ENCODE peak calls at places on chromosomes 4 and X, in nine cellular contexts. One of them, this sample, is unnamed.

GRCh38 chr4:26566027-26566578 is 17.8 kb upstream of the TBC1D19 start:
- DNase-seq in activated CD8-positive, alpha-beta T cell treated with anti-CD3 and anti-CD28 coated beads for 36 hours: no peak
- DNase-seq in Peyer's patch: no peak
- DNase-seq in lower lobe of right lung: no peak
- DNase-seq in omental fat pad: no peak
- DNase-seq in CD4-positive, alpha-beta T cell: no peak
- DNase-seq in ovary: no peak
- DNase-seq in choroid plexus epithelial cell: no peak
- DNase-seq in H9: no peak
- DNase-seq in this sample: no peak

GRCh38 chr4:165294907-165295306 is 32.6 kb upstream of the MSMO1 start:
- DNase-seq in lower lobe of right lung: no peak
- DNase-seq in CD4-positive, alpha-beta T cell: peak; percentile 11
- DNase-seq in choroid plexus epithelial cell: no peak
- DNase-seq in omental fat pad: no peak
- DNase-seq in Peyer's patch: no peak
- DNase-seq in H9: no peak
- DNase-seq in ovary: no peak
- DNase-seq in activated CD8-positive, alpha-beta T cell treated with anti-CD3 and anti-CD28 coated beads for 36 hours: peak; percentile 24
- DNase-seq in this sample: no peak

GRCh38 chrX:115494133-115494532 is 66.8 kb upstream of the PLS3 start:
- DNase-seq in Peyer's patch: no peak
- DNase-seq in CD4-positive, alpha-beta T cell: no peak
- DNase-seq in choroid plexus epithelial cell: peak; percentile 6
- DNase-seq in H9: no peak
- DNase-seq in omental fat pad: no peak
- DNase-seq in ovary: no peak
- DNase-seq in activated CD8-positive, alpha-beta T cell treated with anti-CD3 and anti-CD28 coated beads for 36 hours: no peak
- DNase-seq in lower lobe of right lung: no peak
- DNase-seq in this sample: no peak

GRCh38 chr4:55386073-55386472 is 9.7 kb upstream of the TMEM165 start:
- DNase-seq in activated CD8-positive, alpha-beta T cell treated with anti-CD3 and anti-CD28 coated beads for 36 hours: no peak
- DNase-seq in lower lobe of right lung: no peak
- DNase-seq in H9: peak; percentile 52
- DNase-seq in omental fat pad: no peak
- DNase-seq in Peyer's patch: no peak
- DNase-seq in CD4-positive, alpha-beta T cell: no peak
- DNase-seq in ovary: no peak
- DNase-seq in choroid plexus epithelial cell: peak; percentile 69
- DNase-seq in this sample: no peak

GRCh38 chr4:122921971-122922876 is at the start of gene NUDT6:
- DNase-seq in H9: peak; percentile 68
- DNase-seq in CD4-positive, alpha-beta T cell: peak; percentile 19
- DNase-seq in Peyer's patch: peak; percentile 31
- DNase-seq in lower lobe of right lung: peak; percentile 79
- DNase-seq in ovary: peak; percentile 76
- DNase-seq in activated CD8-positive, alpha-beta T cell treated with anti-CD3 and anti-CD28 coated beads for 36 hours: peak; percentile 52
- DNase-seq in choroid plexus epithelial cell: peak; percentile 58
- DNase-seq in omental fat pad: no peak
- DNase-seq in this sample: peak; percentile 73

GRCh38 chr4:74501579-74501978 is 56.6 kb downstream of the AREG start:
- DNase-seq in H9: no peak
- DNase-seq in choroid plexus epithelial cell: peak; percentile 78
- DNase-seq in Peyer's patch: no peak
- DNase-seq in ovary: no peak
- DNase-seq in lower lobe of right lung: no peak
- DNase-seq in activated CD8-positive, alpha-beta T cell treated with anti-CD3 and anti-CD28 coated beads for 36 hours: no peak
- DNase-seq in omental fat pad: no peak
- DNase-seq in CD4-positive, alpha-beta T cell: no peak
- DNase-seq in this sample: peak; percentile 55

GRCh38 chrX:13069771-13070410 is 25.5 kb upstream of the FAM9C start:
- DNase-seq in choroid plexus epithelial cell: peak; percentile 43
- DNase-seq in CD4-positive, alpha-beta T cell: no peak
- DNase-seq in ovary: no peak
- DNase-seq in lower lobe of right lung: no peak
- DNase-seq in omental fat pad: no peak
- DNase-seq in H9: no peak
- DNase-seq in Peyer's patch: no peak
- DNase-seq in activated CD8-positive, alpha-beta T cell treated with anti-CD3 and anti-CD28 coated beads for 36 hours: no peak
- DNase-seq in this sample: no peak

GRCh38 chr4:186104895-186105720 is 604 bp downstream of the FAM149A start:
- DNase-seq in CD4-positive, alpha-beta T cell: no peak
- DNase-seq in lower lobe of right lung: peak; percentile 56
- DNase-seq in choroid plexus epithelial cell: peak; percentile 5
- DNase-seq in H9: peak; percentile 55
- DNase-seq in activated CD8-positive, alpha-beta T cell treated with anti-CD3 and anti-CD28 coated beads for 36 hours: no peak
- DNase-seq in Peyer's patch: no peak
- DNase-seq in ovary: peak; percentile 65
- DNase-seq in omental fat pad: no peak
- DNase-seq in this sample: no peak

GRCh38 chr4:137387924-137388323 is 144.4 kb downstream of the PCDH18 start:
- DNase-seq in choroid plexus epithelial cell: peak; percentile 81
- DNase-seq in H9: no peak
- DNase-seq in lower lobe of right lung: no peak
- DNase-seq in Peyer's patch: no peak
- DNase-seq in omental fat pad: no peak
- DNase-seq in ovary: no peak
- DNase-seq in CD4-positive, alpha-beta T cell: no peak
- DNase-seq in activated CD8-positive, alpha-beta T cell treated with anti-CD3 and anti-CD28 coated beads for 36 hours: no peak
- DNase-seq in this sample: peak; percentile 28

GRCh38 chr4:73701116-73701515 is 39.3 kb upstream of the CXCL8 start:
- DNase-seq in lower lobe of right lung: no peak
- DNase-seq in CD4-positive, alpha-beta T cell: no peak
- DNase-seq in H9: no peak
- DNase-seq in choroid plexus epithelial cell: peak; percentile 58
- DNase-seq in activated CD8-positive, alpha-beta T cell treated with anti-CD3 and anti-CD28 coated beads for 36 hours: no peak
- DNase-seq in Peyer's patch: no peak
- DNase-seq in omental fat pad: no peak
- DNase-seq in ovary: no peak
- DNase-seq in this sample: no peak

GRCh38 chrX:23616361-23616760 is 50.9 kb upstream of the PRDX4 start:
- DNase-seq in H9: no peak
- DNase-seq in choroid plexus epithelial cell: peak; percentile 53
- DNase-seq in Peyer's patch: no peak
- DNase-seq in omental fat pad: no peak
- DNase-seq in lower lobe of right lung: no peak
- DNase-seq in activated CD8-positive, alpha-beta T cell treated with anti-CD3 and anti-CD28 coated beads for 36 hours: no peak
- DNase-seq in ovary: no peak
- DNase-seq in CD4-positive, alpha-beta T cell: no peak
- DNase-seq in this sample: peak; percentile 27

GRCh38 chr4:7857238-7857701 is 82.4 kb downstream of the AFAP1 start:
- DNase-seq in choroid plexus epithelial cell: peak; percentile 81
- DNase-seq in Peyer's patch: no peak
- DNase-seq in lower lobe of right lung: no peak
- DNase-seq in ovary: no peak
- DNase-seq in activated CD8-positive, alpha-beta T cell treated with anti-CD3 and anti-CD28 coated beads for 36 hours: no peak
- DNase-seq in H9: no peak
- DNase-seq in omental fat pad: no peak
- DNase-seq in CD4-positive, alpha-beta T cell: no peak
- DNase-seq in this sample: peak; percentile 30

DNA sequence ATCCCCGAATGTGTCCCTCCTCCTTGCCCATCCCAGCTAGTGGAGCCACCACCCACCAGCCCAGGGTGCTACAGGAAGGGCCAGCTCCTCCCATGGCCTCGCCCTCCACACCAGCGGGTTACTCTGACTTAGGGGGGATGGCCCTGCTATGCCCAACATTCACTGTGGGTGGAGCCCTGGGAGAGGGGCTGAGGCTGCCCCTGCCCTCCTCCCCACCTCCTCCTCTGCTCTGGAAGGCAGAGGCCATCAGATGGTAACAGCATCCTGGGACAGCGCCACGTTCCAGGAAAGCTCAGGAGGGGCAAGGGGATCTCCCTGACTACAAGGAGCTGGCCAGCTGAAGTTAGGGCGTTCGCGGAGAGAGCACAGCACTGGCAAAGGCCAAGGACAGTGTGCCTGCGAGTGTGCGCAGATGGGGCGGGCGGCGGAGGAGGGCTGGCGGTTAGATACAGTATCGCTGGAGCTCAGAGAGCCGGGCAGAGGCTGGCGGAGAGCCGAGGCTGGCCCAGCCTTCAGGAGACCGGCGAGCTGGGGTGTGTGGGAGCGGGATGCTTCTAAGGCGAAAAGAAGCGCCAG is 1.5 kb downstream of the JAKMIP1 start:
- DNase-seq in activated CD8-positive, alpha-beta T cell treated with anti-CD3 and anti-CD28 coated beads for 36 hours: peak; percentile 53
- DNase-seq in H9: peak; percentile 92
- DNase-seq in omental fat pad: no peak
- DNase-seq in ovary: peak; percentile 57
- DNase-seq in CD4-positive, alpha-beta T cell: no peak
- DNase-seq in Peyer's patch: no peak
- DNase-seq in choroid plexus epithelial cell: no peak
- DNase-seq in lower lobe of right lung: no peak
- DNase-seq in this sample: no peak
- TF ChIP-seq CTCF in activated CD8-positive, alpha-beta T cell treated with anti-CD3 and anti-CD28 coated beads for 36 hours: no peak
- TF ChIP-seq CTCF in H9: peak; percentile 32
- TF ChIP-seq CTCF in omental fat pad: no peak
- TF ChIP-seq CTCF in ovary: no peak
- TF ChIP-seq CTCF in CD4-positive, alpha-beta T cell: no peak
- TF ChIP-seq CTCF in Peyer's patch: no peak
- TF ChIP-seq CTCF in choroid plexus epithelial cell: no peak
- TF ChIP-seq CTCF in lower lobe of right lung: no peak
- TF ChIP-seq CTCF in this sample: no peak

GRCh38 chrX:25968920-25969319 is 169.2 kb upstream of the MAGEB18 start:
- DNase-seq in Peyer's patch: no peak
- DNase-seq in lower lobe of right lung: no peak
- DNase-seq in ovary: no peak
- DNase-seq in H9: peak; percentile 64
- DNase-seq in activated CD8-positive, alpha-beta T cell treated with anti-CD3 and anti-CD28 coated beads for 36 hours: peak; percentile 13
- DNase-seq in choroid plexus epithelial cell: peak; percentile 7
- DNase-seq in CD4-positive, alpha-beta T cell: no peak
- DNase-seq in omental fat pad: no peak
- DNase-seq in this sample: peak; percentile 35
- TF ChIP-seq CTCF in Peyer's patch: no peak
- TF ChIP-seq CTCF in lower lobe of right lung: no peak
- TF ChIP-seq CTCF in ovary: no peak
- TF ChIP-seq CTCF in H9: peak; percentile 71
- TF ChIP-seq CTCF in activated CD8-positive, alpha-beta T cell treated with anti-CD3 and anti-CD28 coated beads for 36 hours: no peak
- TF ChIP-seq CTCF in choroid plexus epithelial cell: peak; percentile 43
- TF ChIP-seq CTCF in CD4-positive, alpha-beta T cell: no peak
- TF ChIP-seq CTCF in omental fat pad: no peak
- TF ChIP-seq CTCF in this sample: peak; percentile 39

GRCh38 chr4:42398448-42399355 is 1.4 kb downstream of the SHISA3 start:
- DNase-seq in Peyer's patch: no peak
- DNase-seq in omental fat pad: no peak
- DNase-seq in choroid plexus epithelial cell: no peak
- DNase-seq in activated CD8-positive, alpha-beta T cell treated with anti-CD3 and anti-CD28 coated beads for 36 hours: peak; percentile 26
- DNase-seq in lower lobe of right lung: no peak
- DNase-seq in ovary: no peak
- DNase-seq in CD4-positive, alpha-beta T cell: no peak
- DNase-seq in H9: peak; percentile 63
- DNase-seq in this sample: no peak
- TF ChIP-seq CTCF in Peyer's patch: no peak
- TF ChIP-seq CTCF in omental fat pad: no peak
- TF ChIP-seq CTCF in choroid plexus epithelial cell: no peak
- TF ChIP-seq CTCF in activated CD8-positive, alpha-beta T cell treated with anti-CD3 and anti-CD28 coated beads for 36 hours: no peak
- TF ChIP-seq CTCF in lower lobe of right lung: no peak
- TF ChIP-seq CTCF in ovary: no peak
- TF ChIP-seq CTCF in CD4-positive, alpha-beta T cell: no peak
- TF ChIP-seq CTCF in H9: peak; percentile 53
- TF ChIP-seq CTCF in this sample: no peak

DNA sequence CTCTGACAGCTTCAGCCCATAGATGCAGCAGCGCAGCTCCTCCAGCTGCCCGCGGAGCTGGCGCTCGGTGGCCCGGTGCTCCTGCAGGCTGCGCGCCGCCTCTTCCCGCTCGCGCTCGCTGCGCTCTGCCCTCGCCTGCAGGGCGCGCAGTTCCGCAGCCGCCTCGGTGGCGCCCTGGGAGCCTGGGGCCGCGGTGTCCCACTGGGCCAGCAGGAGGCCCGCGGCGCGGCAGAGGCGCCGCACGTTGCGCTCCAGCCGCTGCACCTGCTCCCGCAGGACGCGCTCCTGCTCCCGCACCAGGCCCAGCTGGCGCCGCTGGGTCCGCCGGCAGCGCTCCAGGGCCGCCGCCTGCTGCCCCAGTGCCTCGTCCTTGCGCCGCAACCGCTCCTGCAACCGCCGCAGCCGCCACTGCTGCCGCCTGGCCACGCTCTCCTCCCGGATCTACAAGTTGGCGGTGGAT is 10.1 kb downstream of the C4orf50 start:
- DNase-seq in CD4-positive, alpha-beta T cell: no peak
- DNase-seq in H9: peak; percentile 76
- DNase-seq in activated CD8-positive, alpha-beta T cell treated with anti-CD3 and anti-CD28 coated beads for 36 hours: no peak
- DNase-seq in Peyer's patch: no peak
- DNase-seq in choroid plexus epithelial cell: no peak
- DNase-seq in omental fat pad: no peak
- DNase-seq in lower lobe of right lung: no peak
- DNase-seq in ovary: no peak
- DNase-seq in this sample: no peak
- TF ChIP-seq CTCF in CD4-positive, alpha-beta T cell: no peak
- TF ChIP-seq CTCF in H9: peak; percentile 59
- TF ChIP-seq CTCF in activated CD8-positive, alpha-beta T cell treated with anti-CD3 and anti-CD28 coated beads for 36 hours: no peak
- TF ChIP-seq CTCF in Peyer's patch: no peak
- TF ChIP-seq CTCF in choroid plexus epithelial cell: no peak
- TF ChIP-seq CTCF in omental fat pad: no peak
- TF ChIP-seq CTCF in lower lobe of right lung: no peak
- TF ChIP-seq CTCF in ovary: no peak
- TF ChIP-seq CTCF in this sample: no peak

GRCh38 chr4:21507439-21507838 is 441.1 kb downstream of the KCNIP4 start:
- DNase-seq in CD4-positive, alpha-beta T cell: no peak
- DNase-seq in activated CD8-positive, alpha-beta T cell treated with anti-CD3 and anti-CD28 coated beads for 36 hours: no peak
- DNase-seq in omental fat pad: no peak
- DNase-seq in Peyer's patch: no peak
- DNase-seq in choroid plexus epithelial cell: peak; percentile 63
- DNase-seq in H9: no peak
- DNase-seq in ovary: no peak
- DNase-seq in lower lobe of right lung: no peak
- DNase-seq in this sample: peak; percentile 27

GRCh38 chr4:21517460-21517859 is 431.1 kb downstream of the KCNIP4 start:
- DNase-seq in choroid plexus epithelial cell: no peak
- DNase-seq in CD4-positive, alpha-beta T cell: no peak
- DNase-seq in lower lobe of right lung: no peak
- DNase-seq in activated CD8-positive, alpha-beta T cell treated with anti-CD3 and anti-CD28 coated beads for 36 hours: no peak
- DNase-seq in H9: no peak
- DNase-seq in omental fat pad: no peak
- DNase-seq in Peyer's patch: no peak
- DNase-seq in ovary: no peak
- DNase-seq in this sample: no peak

GRCh38 chr4:21514022-21514421 is 434.6 kb downstream of the KCNIP4 start:
- DNase-seq in omental fat pad: no peak
- DNase-seq in ovary: no peak
- DNase-seq in H9: no peak
- DNase-seq in lower lobe of right lung: no peak
- DNase-seq in activated CD8-positive, alpha-beta T cell treated with anti-CD3 and anti-CD28 coated beads for 36 hours: no peak
- DNase-seq in Peyer's patch: no peak
- DNase-seq in choroid plexus epithelial cell: no peak
- DNase-seq in CD4-positive, alpha-beta T cell: no peak
- DNase-seq in this sample: no peak

GRCh38 chr4:21512351-21512750 is 436.2 kb downstream of the KCNIP4 start:
- DNase-seq in ovary: no peak
- DNase-seq in activated CD8-positive, alpha-beta T cell treated with anti-CD3 and anti-CD28 coated beads for 36 hours: no peak
- DNase-seq in CD4-positive, alpha-beta T cell: no peak
- DNase-seq in choroid plexus epithelial cell: peak; percentile 85
- DNase-seq in lower lobe of right lung: no peak
- DNase-seq in omental fat pad: no peak
- DNase-seq in Peyer's patch: no peak
- DNase-seq in H9: no peak
- DNase-seq in this sample: peak; percentile 55
- TF ChIP-seq CTCF in ovary: no peak
- TF ChIP-seq CTCF in activated CD8-positive, alpha-beta T cell treated with anti-CD3 and anti-CD28 coated beads for 36 hours: no peak
- TF ChIP-seq CTCF in CD4-positive, alpha-beta T cell: no peak
- TF ChIP-seq CTCF in choroid plexus epithelial cell: peak; percentile 66
- TF ChIP-seq CTCF in lower lobe of right lung: peak; percentile 33
- TF ChIP-seq CTCF in omental fat pad: no peak
- TF ChIP-seq CTCF in Peyer's patch: no peak
- TF ChIP-seq CTCF in H9: peak; percentile 77
- TF ChIP-seq CTCF in this sample: peak; percentile 62

This sample was measured in MCF 10A.